ENCODE peak calls at places on chromosomes 1 and 21, in five cellular contexts. J is lower lobe of right lung, Y is adrenal gland, X is SJSA1, V is hepatocyte. Q is an unnamed sample. For H3K36me3 and H3K27me3, the result is how much of the 10 kb centered on the place peaks cover.

GRCh38 chr1:85628791-85629531 is 48.4 kb downstream of the CCN1 start:
- DNase-seq in V (peak), Y (no peak), J (peak), X (peak), Q (peak)

GRCh38 chr1:86537928-86538695 is 8.8 kb upstream of the CLCA4 start:
- DNase-seq in V (no peak), Y (no peak), X (no peak), J (no peak), Q (no peak)

GRCh38 chr1:85449356-85449755 is 15.6 kb downstream of the DDAH1 start:
- DNase-seq in J (no peak), V (no peak), X (no peak), Y (no peak), Q (no peak)

GRCh38 chr1:202662081-202662480 is 48.2 kb downstream of the SYT2 start:
- DNase-seq in Y (no peak), J (no peak), V (no peak), X (no peak), Q (no peak)

GRCh38 chr1:90708826-90709225 is 8.3 kb downstream of the BARHL2 start:
- DNase-seq in V (no peak), J (no peak), Y (no peak), X (no peak), Q (no peak)

GRCh38 chr1:196609114-196609737 is 986 bp upstream of the KCNT2 start:
- DNase-seq in V (no peak), J (no peak), X (no peak), Y (no peak), Q (no peak)

GRCh38 chr1:155017946-155018316 is 15.3 kb downstream of the ZBTB7B start:
- DNase-seq in J (no peak), Y (peak), V (no peak), X (no peak), Q (no peak)

GRCh38 chr1:34708106-34708505 is 46.7 kb upstream of the GJB5 start:
- DNase-seq in Y (no peak), J (no peak), X (no peak), V (no peak), Q (no peak)

GRCh38 chr1:179706339-179706941 is 36.7 kb upstream of the FAM163A start:
- DNase-seq in Y (peak), J (no peak), V (peak), X (peak), Q (peak)

GRCh38 chr1:110346690-110347089 is 7.5 kb downstream of the RBM15 start:
- DNase-seq in X (no peak), J (no peak), Y (no peak), V (no peak), Q (no peak)

GRCh38 chr1:65456481-65456880 is 36.0 kb downstream of the LEPR start:
- DNase-seq in J (no peak), X (no peak), Y (no peak), V (no peak), Q (no peak)

GRCh38 chr1:86942034-86942433 is 27.6 kb downstream of the HS2ST1 start:
- DNase-seq in Y (no peak), V (no peak), J (no peak), X (no peak), Q (no peak)

GRCh38 chr1:187491082-187491720 is 662.5 kb downstream of the PLA2G4A start:
- DNase-seq in V (peak), J (no peak), X (no peak), Y (no peak), Q (peak)

GRCh38 chr21:34183331-34183928 is 110.1 kb downstream of the MRPS6 start:
- DNase-seq in Y (no peak), V (no peak), X (no peak), J (no peak), Q (no peak)

GRCh38 chr21:34184232-34184631 is 110.9 kb downstream of the MRPS6 start:
- DNase-seq in X (no peak), V (no peak), J (no peak), Y (no peak), Q (no peak)

GRCh38 chr21:34187935-34188334 is 114.6 kb downstream of the MRPS6 start:
- DNase-seq in Y (no peak), V (no peak), X (no peak), J (no peak), Q (no peak)

GRCh38 chr21:34186119-34186719 is 112.8 kb downstream of the MRPS6 start:
- DNase-seq in Y (peak), V (peak), J (no peak), X (no peak), Q (no peak)

DNA sequence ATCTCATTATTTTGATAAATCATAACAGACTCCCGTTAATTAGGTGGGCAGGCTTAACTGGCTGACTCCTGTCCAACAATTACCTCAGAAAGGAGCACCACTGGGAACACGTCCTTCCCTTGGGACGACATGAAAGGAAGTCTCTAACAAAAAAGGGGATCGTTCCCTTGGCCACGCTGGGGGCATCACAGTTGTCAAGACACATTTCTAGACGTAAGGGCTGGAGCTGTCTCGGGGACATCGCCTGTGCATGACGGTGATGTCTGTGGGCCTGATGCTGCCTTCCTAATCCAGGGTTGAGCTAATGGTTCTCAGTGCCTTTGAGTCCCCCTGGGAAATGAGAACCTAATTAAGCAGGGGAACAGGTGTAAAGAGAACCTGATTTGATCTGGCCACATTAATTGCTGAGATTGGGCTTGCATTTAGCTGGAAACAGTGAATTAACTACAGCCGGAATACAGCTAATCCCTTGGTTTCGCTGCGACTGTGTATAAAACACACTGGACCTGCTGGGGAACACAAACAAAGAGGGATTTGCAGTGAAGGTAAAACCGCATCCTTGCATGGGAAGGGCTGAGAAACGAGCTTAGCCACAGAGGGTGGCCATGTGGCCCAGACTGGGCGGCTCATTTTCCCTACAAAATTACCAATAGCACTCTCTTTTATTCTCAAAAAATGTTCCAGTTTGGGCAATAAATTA is 111.8 kb downstream of the MRPS6 start:
- DNase-seq in Y (no peak), X (no peak), V (no peak), J (no peak), Q (no peak)
- H3K4me3 ChIP-seq in Y (no peak), X (no peak), V (no peak), J (no peak), Q (no peak)

GRCh38 chr1:8587784-8588183 is 229.7 kb downstream of the RERE start:
- DNase-seq in J (no peak), Y (no peak), X (no peak), V (no peak), Q (no peak)

GRCh38 chr1:8586438-8586837 is 231.0 kb downstream of the RERE start:
- DNase-seq in V (no peak), X (no peak), J (no peak), Y (no peak), Q (no peak)

GRCh38 chr1:8580566-8580965 is 236.9 kb downstream of the RERE start:
- DNase-seq in V (no peak), J (no peak), X (no peak), Y (no peak), Q (no peak)

GRCh38 chr1:8584316-8584715 is 233.1 kb downstream of the RERE start:
- DNase-seq in V (no peak), Y (no peak), J (no peak), X (no peak), Q (no peak)

GRCh38 chr1:8583031-8583430 is 234.4 kb downstream of the RERE start:
- DNase-seq in V (no peak), Y (no peak), X (no peak), J (no peak), Q (no peak)
- H3K36me3 ChIP-seq in V (under half), Y (under half), X (under half), J (under half), Q (under half)

DNA sequence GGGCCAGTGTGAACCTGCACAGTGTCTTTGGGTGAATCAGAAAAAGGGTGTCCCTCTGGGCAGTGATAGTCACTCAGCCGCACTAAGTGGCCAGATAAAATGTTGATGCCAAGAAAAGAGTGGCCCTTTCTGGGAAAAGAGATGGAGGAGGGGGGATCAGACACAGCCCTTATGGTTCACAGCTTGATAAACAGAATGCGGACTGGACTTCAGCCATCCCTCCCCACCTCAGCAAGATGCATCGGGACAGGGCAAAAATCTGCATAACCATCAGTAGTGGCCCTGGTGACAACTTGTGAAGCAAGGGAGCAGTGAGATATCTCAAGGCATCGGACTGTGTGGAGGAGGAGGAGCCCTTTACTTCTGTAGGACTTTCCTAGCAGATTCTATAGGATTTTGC is 353.8 kb upstream of the PLXNA2 start:
- DNase-seq in Y (no peak), J (no peak), V (no peak), X (no peak), Q (no peak)
- H3K27me3 ChIP-seq in Y (under half), J (under half), V (under half), X (under half), Q (under half)

DNA sequence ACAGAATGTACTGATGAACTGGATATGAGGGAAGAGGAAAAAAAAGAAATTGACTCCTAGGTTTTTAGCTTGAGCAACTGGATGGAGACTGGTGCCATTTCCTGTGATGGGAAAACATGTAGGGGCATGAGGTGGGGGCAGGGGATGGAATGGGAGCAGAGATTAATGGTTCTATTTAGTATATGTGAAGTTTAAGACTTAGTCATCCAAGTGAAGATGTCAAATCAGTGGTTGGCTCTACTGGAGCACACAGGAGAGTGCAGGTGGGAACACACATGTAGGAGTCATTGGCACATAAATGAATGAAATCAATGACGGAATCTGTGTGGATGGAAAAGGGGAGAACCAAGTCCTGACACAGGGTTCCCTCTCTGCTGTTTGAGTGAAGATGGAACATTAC is 224.4 kb upstream of the COA6 start:
- DNase-seq in J (no peak), X (no peak), Y (no peak), V (no peak), Q (no peak)
- H3K4me3 ChIP-seq in J (no peak), X (no peak), Y (no peak), V (no peak), Q (no peak)

GRCh38 chr1:207803678-207804077 is 51.8 kb downstream of the CD46 start:
- DNase-seq in J (no peak), Y (no peak), V (no peak), X (no peak), Q (no peak)
- H3K36me3 ChIP-seq in J (half or more), Y (under half), V (under half), X (under half), Q (under half)

GRCh38 chr1:1005774-1006304 is 5.9 kb upstream of the HES4 start:
- DNase-seq in J (no peak), X (no peak), Y (no peak), V (no peak), Q (no peak)
- H3K27me3 ChIP-seq in J (under half), X (under half), Y (under half), V (under half), Q (under half)

DNA sequence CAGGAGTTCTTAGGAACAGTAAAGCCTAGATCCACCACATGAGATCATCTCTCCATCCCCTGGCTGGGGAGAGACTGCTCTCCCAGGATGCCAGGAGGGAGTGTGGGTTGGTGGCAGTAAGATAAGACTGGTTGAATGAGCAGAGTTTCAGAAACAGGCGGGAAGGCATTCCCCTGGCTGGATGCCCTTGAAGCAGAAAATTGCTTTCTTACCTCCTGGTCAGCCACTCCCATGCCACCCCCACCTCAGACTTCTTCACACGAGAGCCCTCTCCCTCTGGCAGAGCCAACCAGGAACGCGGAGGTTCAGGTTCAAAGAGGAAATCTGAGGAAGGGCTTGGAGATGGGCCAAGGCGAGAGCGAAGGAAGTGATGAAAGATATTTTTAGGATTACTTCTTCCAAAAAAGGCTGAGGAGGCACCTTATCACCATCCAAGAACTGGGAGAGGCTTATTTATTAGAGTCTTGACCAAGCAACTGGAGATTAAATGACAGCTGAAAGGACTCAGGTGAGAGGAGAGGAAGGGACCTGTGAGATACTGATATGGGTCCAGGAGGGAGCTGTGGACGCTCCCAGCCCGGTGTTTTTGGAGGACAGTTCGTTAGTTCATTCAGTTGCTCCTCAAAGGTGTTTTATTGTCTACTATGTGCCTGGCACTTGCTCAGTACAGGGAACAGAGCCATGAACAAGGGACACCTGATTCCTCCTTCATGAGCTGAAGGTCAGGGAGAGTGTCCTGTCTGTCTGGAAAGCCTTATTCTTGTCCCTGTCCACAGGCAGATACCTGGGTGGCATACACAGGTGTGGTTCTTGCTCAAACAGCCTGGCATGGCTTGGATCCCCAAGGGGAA is 18.9 kb upstream of the SLC26A9 start:
- DNase-seq in Y (no peak), X (no peak), J (peak), V (no peak), Q (peak)
- H3K4me3 ChIP-seq in Y (no peak), X (no peak), J (no peak), V (no peak), Q (no peak)

GRCh38 chr1:6544831-6545230 is 9.5 kb downstream of the NOL9 start:
- DNase-seq in Y (no peak), J (no peak), V (no peak), X (no peak), Q (no peak)

GRCh38 chr1:6547301-6547700 is 7.0 kb downstream of the NOL9 start:
- DNase-seq in X (no peak), V (no peak), J (no peak), Y (no peak), Q (no peak)

GRCh38 chr1:6545276-6545934 is 8.9 kb downstream of the NOL9 start:
- DNase-seq in J (no peak), X (no peak), Y (no peak), V (no peak), Q (peak)

DNA sequence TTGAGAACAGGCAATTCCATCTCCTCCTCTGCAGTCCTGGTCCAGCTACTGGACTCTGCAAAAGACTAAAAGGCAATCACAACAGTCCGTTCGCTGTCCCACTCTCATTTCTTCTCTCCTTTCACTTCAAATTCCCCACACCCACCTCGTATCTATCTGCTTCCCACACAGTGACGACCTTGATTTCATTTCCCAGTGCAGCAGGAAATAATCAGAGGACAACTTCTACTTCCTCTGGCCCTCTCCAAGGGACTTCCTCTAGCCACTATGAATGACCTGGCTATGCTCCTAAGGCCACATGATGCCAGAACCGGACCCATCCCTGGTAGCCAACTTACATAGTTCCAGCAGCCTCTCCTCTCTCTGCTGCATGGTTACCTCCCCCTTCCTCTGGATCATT is 8.0 kb downstream of the NOL9 start:
- DNase-seq in Y (no peak), J (no peak), X (no peak), V (no peak), Q (no peak)
- H3K36me3 ChIP-seq in Y (under half), J (half or more), X (half or more), V (under half), Q (half or more)

GRCh38 chr1:11629184-11629583 is 25.0 kb downstream of the FBXO2 start:
- DNase-seq in J (no peak), X (no peak), Y (no peak), V (no peak), Q (no peak)
- H3K27me3 ChIP-seq in J (under half), X (under half), Y (under half), V (under half), Q (under half)

Q was measured in MG63.